ENCODE peak calls at places on chromosomes 4 and X, in eight cellular contexts. O is testis, L is H9, T is fibroblast of lung, D is epithelial cell of proximal tubule, C is lower lobe of right lung, H is tibial nerve, V is tibial artery. Y is an unnamed sample.

GRCh38 chrX:44462851-44463250 is 79.8 kb downstream of the FUNDC1 start:
- DNase-seq in C (no peak), D (no peak), V (no peak), L (no peak), O (no peak), T (peak; percentile 2), H (peak; percentile 5), Y (peak; percentile 31)

GRCh38 chrX:16251782-16252181 is 84.5 kb downstream of the MAGEB17 start:
- DNase-seq in T (no peak), D (no peak), C (no peak), V (no peak), L (no peak), O (no peak), H (no peak), Y (no peak)

GRCh38 chrX:134186362-134187121 is 50.4 kb upstream of the CCDC160 start:
- DNase-seq in H (no peak), T (no peak), C (no peak), O (no peak), V (no peak), D (no peak), L (no peak), Y (no peak)

GRCh38 chr4:150348079-150348478 is 233.9 kb upstream of the MAB21L2 start:
- DNase-seq in D (peak; percentile 59), O (no peak), C (no peak), T (peak; percentile 60), L (no peak), H (no peak), V (no peak), Y (peak; percentile 85)

GRCh38 chr4:148021706-148022105 is 289.8 kb downstream of the ARHGAP10 start:
- DNase-seq in V (no peak), C (no peak), D (no peak), O (no peak), T (no peak), L (no peak), H (no peak), Y (no peak)

GRCh38 chr4:168200685-168201084 is 108.3 kb downstream of the ANXA10 start:
- DNase-seq in L (no peak), H (no peak), D (no peak), C (no peak), O (no peak), V (no peak), T (no peak), Y (peak; percentile 8)

GRCh38 chr4:79604152-79604551 is 196.1 kb upstream of the GK2 start:
- DNase-seq in O (no peak), H (no peak), C (no peak), L (no peak), T (no peak), D (no peak), V (no peak), Y (no peak)

GRCh38 chr4:98627883-98628282 is 30.5 kb downstream of the TSPAN5 start:
- DNase-seq in H (no peak), D (peak; percentile 35), T (peak; percentile 58), L (no peak), O (no peak), V (no peak), C (no peak), Y (peak; percentile 85)

GRCh38 chr4:114598191-114599121 is at the start of gene UGT8:
- DNase-seq in H (no peak), L (peak; percentile 77), O (peak; percentile 71), C (peak; percentile 69), V (no peak), T (peak; percentile 11), D (no peak), Y (peak; percentile 59)

GRCh38 chr4:158938462-158939044 is 164.3 kb upstream of the RAPGEF2 start:
- DNase-seq in T (peak; percentile 69), V (no peak), C (no peak), H (no peak), L (no peak), O (no peak), D (no peak), Y (peak; percentile 90)

GRCh38 chr4:147547314-147548056 is 66.6 kb downstream of the EDNRA start:
- DNase-seq in O (no peak), D (peak; percentile 25), T (peak; percentile 88), V (no peak), H (no peak), C (no peak), L (no peak), Y (peak; percentile 66)

GRCh38 chr4:77073981-77074865 is 1.6 kb downstream of the CCNI start:
- DNase-seq in L (no peak), V (no peak), O (no peak), C (no peak), H (no peak), T (no peak), D (no peak), Y (no peak)

GRCh38 chr4:128841402-128841801 is 31.9 kb downstream of the JADE1 start:
- DNase-seq in O (no peak), C (no peak), L (no peak), D (no peak), T (no peak), V (no peak), H (no peak), Y (no peak)

GRCh38 chr4:128837198-128837597 is 27.7 kb downstream of the JADE1 start:
- DNase-seq in H (no peak), T (no peak), L (no peak), D (no peak), O (no peak), C (no peak), V (no peak), Y (no peak)

GRCh38 chr4:128837679-128838078 is 28.2 kb downstream of the JADE1 start:
- DNase-seq in T (no peak), V (no peak), D (no peak), C (no peak), O (no peak), L (no peak), H (no peak), Y (no peak)

GRCh38 chr4:128844931-128845330 is 35.4 kb downstream of the JADE1 start:
- DNase-seq in D (no peak), V (peak; percentile 92), O (peak; percentile 87), H (peak; percentile 68), L (no peak), T (peak; percentile 95), C (no peak), Y (no peak)

DNA sequence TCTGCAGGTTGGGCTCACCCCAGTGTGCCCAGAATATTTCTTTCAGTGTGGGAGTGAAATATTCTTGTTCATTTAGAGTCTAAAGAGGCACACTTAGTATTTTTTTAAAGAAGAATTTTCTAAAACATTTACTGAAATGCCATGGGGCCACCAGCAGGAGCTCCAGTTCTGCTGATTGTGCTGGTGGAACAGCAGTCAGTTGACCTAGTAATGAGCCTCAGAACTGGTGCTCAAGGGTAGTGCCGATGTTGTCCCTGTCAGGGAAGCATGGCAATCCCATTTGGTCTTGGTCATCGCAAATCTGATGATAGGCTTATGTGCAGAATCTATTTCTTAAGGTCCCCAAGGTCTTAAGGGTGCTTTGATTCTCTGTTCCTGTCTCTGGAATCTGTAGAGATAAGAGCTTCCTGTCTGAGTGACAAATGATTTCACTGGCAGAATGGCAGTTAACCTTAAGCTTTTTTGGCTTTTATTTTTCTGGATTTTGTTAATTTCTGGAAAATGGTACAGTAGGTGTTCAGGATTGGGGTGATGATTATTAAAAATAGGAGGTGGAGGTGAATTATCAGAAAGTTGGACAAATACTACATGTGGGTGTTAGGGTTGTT is 31.3 kb downstream of the JADE1 start:
- DNase-seq in L (no peak), D (no peak), C (no peak), O (no peak), T (no peak), V (no peak), H (no peak), Y (no peak)
- TF ChIP-seq CTCF in L (peak; percentile 30), D (no peak), C (no peak), O (no peak), T (no peak), V (no peak), H (no peak), Y (no peak)

GRCh38 chr4:143202824-143203223 is 18.1 kb downstream of the USP38 start:
- DNase-seq in L (no peak), O (no peak), D (no peak), C (no peak), T (peak; percentile 58), V (no peak), H (no peak), Y (no peak)

GRCh38 chr4:143203577-143203976 is 18.9 kb downstream of the USP38 start:
- DNase-seq in L (no peak), T (no peak), H (no peak), C (no peak), D (no peak), O (no peak), V (no peak), Y (no peak)

GRCh38 chr4:143207555-143207954 is 22.8 kb downstream of the USP38 start:
- DNase-seq in O (no peak), H (no peak), L (no peak), T (peak; percentile 45), C (no peak), V (no peak), D (no peak), Y (peak; percentile 23)
- TF ChIP-seq CTCF in O (peak; percentile 46), H (peak; percentile 44), L (peak; percentile 53), T (peak; percentile 28), C (peak; percentile 31), V (peak; percentile 34), D (peak; percentile 43), Y (peak; percentile 31)

DNA sequence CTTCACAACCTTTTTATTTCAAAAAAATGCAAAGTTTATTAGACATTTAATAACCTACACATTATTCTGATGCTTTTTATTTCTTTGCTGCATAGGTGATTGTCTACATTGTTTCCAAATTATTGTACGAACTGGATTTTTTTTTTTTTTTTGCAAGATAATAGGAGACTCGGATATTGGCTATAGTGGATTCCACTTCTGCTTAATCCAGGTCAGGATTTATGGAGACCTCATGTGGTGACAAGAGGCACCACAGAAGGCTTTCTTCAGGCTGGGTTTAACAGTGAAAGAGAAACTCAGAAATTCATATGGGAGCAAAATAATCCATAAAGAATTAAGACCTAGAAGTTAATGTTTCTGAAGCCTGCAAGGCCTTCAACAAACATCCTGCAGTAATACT is 2.4 kb upstream of the SLIT2 start:
- DNase-seq in H (no peak), D (no peak), V (no peak), T (peak; percentile 78), C (no peak), O (no peak), L (no peak), Y (peak; percentile 85)
- TF ChIP-seq CTCF in H (no peak), D (peak; percentile 71), V (peak; percentile 26), T (peak; percentile 69), C (peak; percentile 30), O (peak; percentile 9), L (peak; percentile 26), Y (peak; percentile 68)

GRCh38 chr4:173235050-173235449 is 66.4 kb downstream of the GALNT7 start:
- DNase-seq in V (no peak), L (no peak), H (no peak), O (no peak), C (no peak), T (no peak), D (no peak), Y (no peak)

GRCh38 chr4:173230077-173230476 is 61.5 kb downstream of the GALNT7 start:
- DNase-seq in C (no peak), O (no peak), L (no peak), T (no peak), H (no peak), D (no peak), V (no peak), Y (no peak)

GRCh38 chr4:173237152-173237551 is 68.5 kb downstream of the GALNT7 start:
- DNase-seq in V (no peak), L (no peak), C (no peak), D (no peak), H (no peak), T (no peak), O (no peak), Y (no peak)

GRCh38 chr4:173227753-173228152 is 59.1 kb downstream of the GALNT7 start:
- DNase-seq in O (no peak), V (no peak), L (no peak), D (no peak), H (no peak), T (no peak), C (no peak), Y (no peak)

GRCh38 chr4:173231916-173232315 is 63.3 kb downstream of the GALNT7 start:
- DNase-seq in V (no peak), H (no peak), L (no peak), T (peak; percentile 40), C (no peak), D (no peak), O (no peak), Y (no peak)
- TF ChIP-seq CTCF in V (no peak), H (no peak), L (no peak), T (peak; percentile 33), C (no peak), D (peak; percentile 48), O (no peak), Y (no peak)

Y was measured in foreskin fibroblast.